ENCODE peak calls at places on chromosome 6, in eight cellular contexts. One of them, this sample, is unnamed.

GRCh38 chr6:11040134-11040533 is 4.0 kb downstream of the ELOVL2 start:
- DNase-seq in psoas muscle: no peak
- DNase-seq in fibroblast of lung: no peak
- DNase-seq in upper lobe of right lung: no peak
- DNase-seq in adrenal gland: no peak
- DNase-seq in mucosa of descending colon: no peak
- DNase-seq in DND-41: no peak
- DNase-seq in A549: no peak
- DNase-seq in this sample: no peak

GRCh38 chr6:7960141-7960540 is 49.6 kb upstream of the TXNDC5 start:
- DNase-seq in A549: no peak
- DNase-seq in DND-41: no peak
- DNase-seq in mucosa of descending colon: no peak
- DNase-seq in adrenal gland: no peak
- DNase-seq in upper lobe of right lung: no peak
- DNase-seq in fibroblast of lung: no peak
- DNase-seq in psoas muscle: no peak
- DNase-seq in this sample: no peak

GRCh38 chr6:2749972-2750600 is 636 bp downstream of the MYLK4 start:
- DNase-seq in psoas muscle: peak
- DNase-seq in DND-41: peak
- DNase-seq in mucosa of descending colon: peak
- DNase-seq in A549: peak
- DNase-seq in fibroblast of lung: peak
- DNase-seq in upper lobe of right lung: no peak
- DNase-seq in adrenal gland: peak
- DNase-seq in this sample: peak

GRCh38 chr6:83792846-83793245 is 60.3 kb upstream of the RIPPLY2 start:
- DNase-seq in A549: no peak
- DNase-seq in DND-41: no peak
- DNase-seq in psoas muscle: no peak
- DNase-seq in fibroblast of lung: no peak
- DNase-seq in upper lobe of right lung: no peak
- DNase-seq in mucosa of descending colon: no peak
- DNase-seq in adrenal gland: no peak
- DNase-seq in this sample: no peak

GRCh38 chr6:170181338-170181690 is 109.6 kb downstream of the DLL1 start:
- DNase-seq in A549: no peak
- DNase-seq in adrenal gland: no peak
- DNase-seq in fibroblast of lung: no peak
- DNase-seq in upper lobe of right lung: no peak
- DNase-seq in mucosa of descending colon: no peak
- DNase-seq in DND-41: no peak
- DNase-seq in psoas muscle: no peak
- DNase-seq in this sample: no peak

GRCh38 chr6:126923807-126924206 is 194.7 kb upstream of the RSPO3 start:
- DNase-seq in A549: no peak
- DNase-seq in DND-41: no peak
- DNase-seq in fibroblast of lung: no peak
- DNase-seq in upper lobe of right lung: no peak
- DNase-seq in psoas muscle: no peak
- DNase-seq in adrenal gland: no peak
- DNase-seq in mucosa of descending colon: no peak
- DNase-seq in this sample: no peak

GRCh38 chr6:113732384-113732966 is 124.7 kb upstream of the MARCKS start:
- DNase-seq in mucosa of descending colon: no peak
- DNase-seq in fibroblast of lung: peak
- DNase-seq in adrenal gland: peak
- DNase-seq in A549: no peak
- DNase-seq in psoas muscle: no peak
- DNase-seq in upper lobe of right lung: no peak
- DNase-seq in DND-41: no peak
- DNase-seq in this sample: peak

GRCh38 chr6:109372070-109372585 is 10.1 kb downstream of the CD164 start:
- DNase-seq in fibroblast of lung: no peak
- DNase-seq in A549: no peak
- DNase-seq in psoas muscle: no peak
- DNase-seq in adrenal gland: no peak
- DNase-seq in upper lobe of right lung: no peak
- DNase-seq in DND-41: no peak
- DNase-seq in mucosa of descending colon: no peak
- DNase-seq in this sample: no peak

GRCh38 chr6:159422041-159422984 is 253.1 kb downstream of the FNDC1 start:
- DNase-seq in psoas muscle: no peak
- DNase-seq in A549: no peak
- DNase-seq in fibroblast of lung: no peak
- DNase-seq in mucosa of descending colon: no peak
- DNase-seq in DND-41: no peak
- DNase-seq in adrenal gland: peak
- DNase-seq in upper lobe of right lung: no peak
- DNase-seq in this sample: no peak

GRCh38 chr6:151276112-151276745 is 36.5 kb downstream of the AKAP12 start:
- DNase-seq in mucosa of descending colon: no peak
- DNase-seq in DND-41: no peak
- DNase-seq in fibroblast of lung: peak
- DNase-seq in adrenal gland: no peak
- DNase-seq in A549: no peak
- DNase-seq in psoas muscle: peak
- DNase-seq in upper lobe of right lung: no peak
- DNase-seq in this sample: no peak

GRCh38 chr6:114194362-114195343 is 148.2 kb downstream of the HS3ST5 start:
- DNase-seq in psoas muscle: peak
- DNase-seq in adrenal gland: no peak
- DNase-seq in A549: no peak
- DNase-seq in DND-41: peak
- DNase-seq in upper lobe of right lung: no peak
- DNase-seq in mucosa of descending colon: no peak
- DNase-seq in fibroblast of lung: peak
- DNase-seq in this sample: peak

GRCh38 chr6:41636803-41637178 is 1.5 kb upstream of the MDFI start:
- DNase-seq in DND-41: no peak
- DNase-seq in adrenal gland: no peak
- DNase-seq in upper lobe of right lung: peak
- DNase-seq in psoas muscle: no peak
- DNase-seq in fibroblast of lung: no peak
- DNase-seq in A549: peak
- DNase-seq in mucosa of descending colon: peak
- DNase-seq in this sample: no peak

GRCh38 chr6:120214097-120214496 is 864.5 kb upstream of the MAN1A1 start:
- DNase-seq in upper lobe of right lung: no peak
- DNase-seq in mucosa of descending colon: no peak
- DNase-seq in fibroblast of lung: peak
- DNase-seq in A549: no peak
- DNase-seq in psoas muscle: no peak
- DNase-seq in adrenal gland: no peak
- DNase-seq in DND-41: no peak
- DNase-seq in this sample: no peak

GRCh38 chr6:20034408-20034769 is 177.9 kb downstream of the MBOAT1 start:
- DNase-seq in fibroblast of lung: no peak
- DNase-seq in psoas muscle: no peak
- DNase-seq in mucosa of descending colon: no peak
- DNase-seq in DND-41: no peak
- DNase-seq in A549: no peak
- DNase-seq in adrenal gland: no peak
- DNase-seq in upper lobe of right lung: no peak
- DNase-seq in this sample: no peak

GRCh38 chr6:150844371-150844770 is 21.1 kb upstream of the MTHFD1L start:
- DNase-seq in mucosa of descending colon: no peak
- DNase-seq in psoas muscle: no peak
- DNase-seq in fibroblast of lung: no peak
- DNase-seq in DND-41: no peak
- DNase-seq in A549: no peak
- DNase-seq in upper lobe of right lung: no peak
- DNase-seq in adrenal gland: no peak
- DNase-seq in this sample: no peak

GRCh38 chr6:65170273-65170672 is 536.8 kb downstream of the EYS start:
- DNase-seq in A549: no peak
- DNase-seq in mucosa of descending colon: no peak
- DNase-seq in DND-41: no peak
- DNase-seq in fibroblast of lung: peak
- DNase-seq in upper lobe of right lung: no peak
- DNase-seq in psoas muscle: no peak
- DNase-seq in adrenal gland: no peak
- DNase-seq in this sample: no peak

GRCh38 chr6:144548525-144548924 is 263.4 kb downstream of the UTRN start:
- DNase-seq in upper lobe of right lung: no peak
- DNase-seq in mucosa of descending colon: no peak
- DNase-seq in adrenal gland: no peak
- DNase-seq in A549: no peak
- DNase-seq in fibroblast of lung: no peak
- DNase-seq in psoas muscle: no peak
- DNase-seq in DND-41: no peak
- DNase-seq in this sample: no peak

GRCh38 chr6:144544266-144544830 is 259.2 kb downstream of the UTRN start:
- DNase-seq in DND-41: no peak
- DNase-seq in A549: no peak
- DNase-seq in fibroblast of lung: no peak
- DNase-seq in upper lobe of right lung: no peak
- DNase-seq in psoas muscle: no peak
- DNase-seq in mucosa of descending colon: no peak
- DNase-seq in adrenal gland: no peak
- DNase-seq in this sample: no peak

GRCh38 chr6:144546807-144547206 is 261.7 kb downstream of the UTRN start:
- DNase-seq in adrenal gland: no peak
- DNase-seq in A549: no peak
- DNase-seq in DND-41: no peak
- DNase-seq in psoas muscle: no peak
- DNase-seq in mucosa of descending colon: no peak
- DNase-seq in upper lobe of right lung: no peak
- DNase-seq in fibroblast of lung: no peak
- DNase-seq in this sample: no peak

GRCh38 chr6:144550392-144550791 is 265.3 kb downstream of the UTRN start:
- DNase-seq in psoas muscle: no peak
- DNase-seq in DND-41: no peak
- DNase-seq in A549: no peak
- DNase-seq in adrenal gland: no peak
- DNase-seq in mucosa of descending colon: no peak
- DNase-seq in fibroblast of lung: no peak
- DNase-seq in upper lobe of right lung: no peak
- DNase-seq in this sample: no peak

GRCh38 chr6:144547409-144547808 is 262.3 kb downstream of the UTRN start:
- DNase-seq in A549: no peak
- DNase-seq in upper lobe of right lung: no peak
- DNase-seq in mucosa of descending colon: no peak
- DNase-seq in adrenal gland: no peak
- DNase-seq in fibroblast of lung: no peak
- DNase-seq in DND-41: no peak
- DNase-seq in psoas muscle: no peak
- DNase-seq in this sample: no peak
- H3K4me3 ChIP-seq in A549: no peak
- H3K4me3 ChIP-seq in upper lobe of right lung: no peak
- H3K4me3 ChIP-seq in mucosa of descending colon: no peak
- H3K4me3 ChIP-seq in adrenal gland: no peak
- H3K4me3 ChIP-seq in fibroblast of lung: no peak
- H3K4me3 ChIP-seq in DND-41: no peak
- H3K4me3 ChIP-seq in psoas muscle: no peak
- H3K4me3 ChIP-seq in this sample: no peak

GRCh38 chr6:139534472-139535115 is 160.1 kb upstream of the CITED2 start:
- DNase-seq in fibroblast of lung: no peak
- DNase-seq in mucosa of descending colon: no peak
- DNase-seq in psoas muscle: no peak
- DNase-seq in A549: no peak
- DNase-seq in DND-41: no peak
- DNase-seq in upper lobe of right lung: no peak
- DNase-seq in adrenal gland: no peak
- DNase-seq in this sample: no peak
- H3K4me3 ChIP-seq in fibroblast of lung: no peak
- H3K4me3 ChIP-seq in mucosa of descending colon: no peak
- H3K4me3 ChIP-seq in psoas muscle: no peak
- H3K4me3 ChIP-seq in A549: no peak
- H3K4me3 ChIP-seq in DND-41: no peak
- H3K4me3 ChIP-seq in upper lobe of right lung: peak
- H3K4me3 ChIP-seq in adrenal gland: no peak
- H3K4me3 ChIP-seq in this sample: no peak

GRCh38 chr6:1527098-1527497 is 82.6 kb upstream of the FOXC1 start:
- DNase-seq in adrenal gland: no peak
- DNase-seq in upper lobe of right lung: no peak
- DNase-seq in DND-41: peak
- DNase-seq in A549: no peak
- DNase-seq in psoas muscle: peak
- DNase-seq in mucosa of descending colon: no peak
- DNase-seq in fibroblast of lung: peak
- DNase-seq in this sample: no peak

GRCh38 chr6:1522779-1523178 is 86.9 kb upstream of the FOXC1 start:
- DNase-seq in DND-41: no peak
- DNase-seq in psoas muscle: no peak
- DNase-seq in upper lobe of right lung: no peak
- DNase-seq in A549: no peak
- DNase-seq in adrenal gland: no peak
- DNase-seq in fibroblast of lung: no peak
- DNase-seq in mucosa of descending colon: no peak
- DNase-seq in this sample: no peak

GRCh38 chr6:1525364-1526038 is 84.2 kb upstream of the FOXC1 start:
- DNase-seq in adrenal gland: no peak
- DNase-seq in fibroblast of lung: no peak
- DNase-seq in upper lobe of right lung: no peak
- DNase-seq in psoas muscle: no peak
- DNase-seq in A549: no peak
- DNase-seq in mucosa of descending colon: no peak
- DNase-seq in DND-41: no peak
- DNase-seq in this sample: no peak

GRCh38 chr6:1526689-1527088 is 83.0 kb upstream of the FOXC1 start:
- DNase-seq in mucosa of descending colon: no peak
- DNase-seq in DND-41: peak
- DNase-seq in adrenal gland: no peak
- DNase-seq in A549: no peak
- DNase-seq in fibroblast of lung: no peak
- DNase-seq in psoas muscle: no peak
- DNase-seq in upper lobe of right lung: no peak
- DNase-seq in this sample: no peak

GRCh38 chr6:1524040-1524480 is 85.7 kb upstream of the FOXC1 start:
- DNase-seq in fibroblast of lung: peak
- DNase-seq in A549: peak
- DNase-seq in DND-41: no peak
- DNase-seq in mucosa of descending colon: peak
- DNase-seq in adrenal gland: peak
- DNase-seq in upper lobe of right lung: peak
- DNase-seq in psoas muscle: peak
- DNase-seq in this sample: no peak
- H3K4me3 ChIP-seq in fibroblast of lung: no peak
- H3K4me3 ChIP-seq in A549: peak
- H3K4me3 ChIP-seq in DND-41: no peak
- H3K4me3 ChIP-seq in mucosa of descending colon: no peak
- H3K4me3 ChIP-seq in adrenal gland: no peak
- H3K4me3 ChIP-seq in upper lobe of right lung: peak
- H3K4me3 ChIP-seq in psoas muscle: peak
- H3K4me3 ChIP-seq in this sample: no peak

GRCh38 chr6:33192105-33192646 is at the start of gene COL11A2:
- DNase-seq in fibroblast of lung: no peak
- DNase-seq in upper lobe of right lung: no peak
- DNase-seq in A549: no peak
- DNase-seq in psoas muscle: no peak
- DNase-seq in adrenal gland: no peak
- DNase-seq in DND-41: no peak
- DNase-seq in mucosa of descending colon: no peak
- DNase-seq in this sample: peak
- H3K4me3 ChIP-seq in fibroblast of lung: peak
- H3K4me3 ChIP-seq in upper lobe of right lung: peak
- H3K4me3 ChIP-seq in A549: no peak
- H3K4me3 ChIP-seq in psoas muscle: peak
- H3K4me3 ChIP-seq in adrenal gland: no peak
- H3K4me3 ChIP-seq in DND-41: no peak
- H3K4me3 ChIP-seq in mucosa of descending colon: no peak
- H3K4me3 ChIP-seq in this sample: peak